ENCODE peak calls at places on chromosomes 3 and 15, in nine cellular contexts. C, O, F, L, S, R, B, V and X are unnamed samples.

GRCh38 chr3:170267793-170268192 is 45.6 kb downstream of the PRKCI start:
- DNase-seq in C (no peak), O (no peak), F (no peak), L (no peak), S (no peak), R (no peak), B (no peak), V (no peak), X (no peak)

GRCh38 chr15:33400941-33401340 is 90.2 kb downstream of the RYR3 start:
- DNase-seq in C (no peak), O (no peak), F (no peak), L (no peak), S (no peak), R (no peak), B (no peak), V (no peak), X (no peak)

GRCh38 chr3:94028093-94028837 is at the start of gene STX19:
- DNase-seq in C (no peak), O (no peak), F (no peak), L (no peak), S (no peak), R (no peak), B (no peak), V (no peak), X (no peak)

GRCh38 chr3:142500211-142500610 is 52.4 kb upstream of the XRN1 start:
- DNase-seq in C (no peak), O (no peak), F (no peak), L (no peak), S (no peak), R (no peak), B (no peak), V (no peak), X (no peak)

GRCh38 chr15:89002281-89002761 is 85.9 kb upstream of the ABHD2 start:
- DNase-seq in C (peak; percentile 15), O (no peak), F (no peak), L (peak; percentile 93), S (no peak), R (peak; percentile 80), B (peak; percentile 31), V (no peak), X (no peak)

GRCh38 chr3:52253314-52254260 is 8.0 kb downstream of the PPM1M start:
- DNase-seq in C (no peak), O (no peak), F (no peak), L (peak; percentile 50), S (no peak), R (peak; percentile 92), B (no peak), V (no peak), X (peak; percentile 87)

GRCh38 chr3:157939166-157939565 is 167.1 kb downstream of the SHOX2 start:
- DNase-seq in C (no peak), O (no peak), F (no peak), L (no peak), S (no peak), R (no peak), B (no peak), V (no peak), X (no peak)

GRCh38 chr3:193594946-193595689 is 2.1 kb downstream of the OPA1 start:
- DNase-seq in C (no peak), O (no peak), F (no peak), L (peak; percentile 24), S (no peak), R (no peak), B (no peak), V (no peak), X (no peak)

GRCh38 chr3:147699175-147699838 is 290.1 kb downstream of the ZIC1 start:
- DNase-seq in C (no peak), O (no peak), F (no peak), L (peak; percentile 57), S (no peak), R (no peak), B (no peak), V (no peak), X (no peak)

GRCh38 chr3:54882114-54882833 is 45.6 kb downstream of the LRTM1 start:
- DNase-seq in C (peak; percentile 85), O (no peak), F (no peak), L (peak; percentile 89), S (no peak), R (no peak), B (no peak), V (no peak), X (no peak)

GRCh38 chr3:10722921-10723320 is 93.1 kb upstream of the SLC6A11 start:
- DNase-seq in C (no peak), O (no peak), F (no peak), L (no peak), S (no peak), R (no peak), B (no peak), V (no peak), X (no peak)

GRCh38 chr3:51343918-51344687 is 41.0 kb upstream of the MANF start:
- DNase-seq in C (no peak), O (no peak), F (no peak), L (peak; percentile 85), S (no peak), R (no peak), B (no peak), V (peak; percentile 47), X (no peak)

GRCh38 chr15:96851613-96852012 is 521.1 kb downstream of the NR2F2 start:
- DNase-seq in C (peak; percentile 17), O (no peak), F (no peak), L (no peak), S (no peak), R (no peak), B (no peak), V (no peak), X (no peak)

GRCh38 chr3:101085752-101086151 is 92.5 kb upstream of the ABI3BP start:
- DNase-seq in C (no peak), O (no peak), F (no peak), L (no peak), S (no peak), R (no peak), B (no peak), V (no peak), X (no peak)

GRCh38 chr3:125231895-125232294 is 19.3 kb upstream of the SLC12A8 start:
- DNase-seq in C (peak; percentile 9), O (no peak), F (no peak), L (peak; percentile 82), S (no peak), R (no peak), B (no peak), V (peak; percentile 42), X (no peak)

GRCh38 chr15:85642693-85643058 is 152.0 kb downstream of the KLHL25 start:
- DNase-seq in C (no peak), O (no peak), F (no peak), L (no peak), S (no peak), R (no peak), B (peak; percentile 15), V (no peak), X (no peak)

GRCh38 chr15:68559342-68560310 is 19.2 kb upstream of the CORO2B start:
- DNase-seq in C (no peak), O (peak; percentile 62), F (peak; percentile 90), L (peak; percentile 52), S (peak; percentile 75), R (peak; percentile 68), B (peak; percentile 90), V (peak; percentile 67), X (peak; percentile 73)

GRCh38 chr3:149806171-149806778 is 6.7 kb upstream of the RNF13 start:
- DNase-seq in C (no peak), O (no peak), F (no peak), L (no peak), S (no peak), R (no peak), B (no peak), V (no peak), X (no peak)

GRCh38 chr3:94225176-94225742 is 162.4 kb downstream of the NSUN3 start:
- DNase-seq in C (no peak), O (no peak), F (no peak), L (peak; percentile 14), S (no peak), R (no peak), B (no peak), V (no peak), X (no peak)

GRCh38 chr3:117398166-117398954 is 688.8 kb downstream of the TUSC7 start:
- DNase-seq in C (no peak), O (peak; percentile 51), F (no peak), L (no peak), S (no peak), R (no peak), B (no peak), V (no peak), X (no peak)

GRCh38 chr3:4780545-4780957 is 198.7 kb upstream of the BHLHE40 start:
- DNase-seq in C (no peak), O (no peak), F (no peak), L (no peak), S (no peak), R (no peak), B (no peak), V (no peak), X (no peak)

GRCh38 chr3:56667973-56668579 is 15.0 kb downstream of the TASOR start:
- DNase-seq in C (no peak), O (no peak), F (no peak), L (no peak), S (no peak), R (no peak), B (no peak), V (no peak), X (no peak)